ENCODE peak calls at places on chromosomes 5 and 9, in five cellular contexts. One of them, this sample, is unnamed.

GRCh38 chr9:78023003-78023741 is 8.4 kb downstream of the GNAQ start:
- DNase-seq in progenitor cell of endocrine pancreas: no peak
- DNase-seq in choroid plexus epithelial cell: peak
- DNase-seq in KBM-7: peak
- DNase-seq in T-helper 9 cell: no peak
- DNase-seq in this sample: no peak

GRCh38 chr9:4238522-4238921 is 61.3 kb downstream of the GLIS3 start:
- DNase-seq in progenitor cell of endocrine pancreas: no peak
- DNase-seq in choroid plexus epithelial cell: peak
- DNase-seq in KBM-7: no peak
- DNase-seq in T-helper 9 cell: no peak
- DNase-seq in this sample: no peak

GRCh38 chr5:40378431-40379175 is 301.1 kb upstream of the PTGER4 start:
- DNase-seq in progenitor cell of endocrine pancreas: no peak
- DNase-seq in choroid plexus epithelial cell: peak
- DNase-seq in KBM-7: peak
- DNase-seq in T-helper 9 cell: no peak
- DNase-seq in this sample: peak

GRCh38 chr9:16012621-16013020 is 459.8 kb downstream of the CCDC171 start:
- DNase-seq in progenitor cell of endocrine pancreas: no peak
- DNase-seq in choroid plexus epithelial cell: peak
- DNase-seq in KBM-7: no peak
- DNase-seq in T-helper 9 cell: no peak
- DNase-seq in this sample: no peak

GRCh38 chr9:16591092-16591491 is 279.4 kb downstream of the BNC2 start:
- DNase-seq in progenitor cell of endocrine pancreas: no peak
- DNase-seq in choroid plexus epithelial cell: no peak
- DNase-seq in KBM-7: no peak
- DNase-seq in T-helper 9 cell: no peak
- DNase-seq in this sample: no peak

GRCh38 chr5:56123531-56124243 is 109.4 kb downstream of the ANKRD55 start:
- DNase-seq in progenitor cell of endocrine pancreas: no peak
- DNase-seq in choroid plexus epithelial cell: peak
- DNase-seq in KBM-7: peak
- DNase-seq in T-helper 9 cell: no peak
- DNase-seq in this sample: no peak

GRCh38 chr5:178114325-178115135 is 1.2 kb downstream of the N4BP3 start:
- DNase-seq in progenitor cell of endocrine pancreas: no peak
- DNase-seq in choroid plexus epithelial cell: no peak
- DNase-seq in KBM-7: no peak
- DNase-seq in T-helper 9 cell: peak
- DNase-seq in this sample: peak

GRCh38 chr9:28264368-28264767 is 691.1 kb upstream of the C9orf72 start:
- DNase-seq in progenitor cell of endocrine pancreas: no peak
- DNase-seq in choroid plexus epithelial cell: peak
- DNase-seq in KBM-7: no peak
- DNase-seq in T-helper 9 cell: no peak
- DNase-seq in this sample: no peak

GRCh38 chr9:36939655-36940578 is 94.2 kb downstream of the PAX5 start:
- DNase-seq in progenitor cell of endocrine pancreas: no peak
- DNase-seq in choroid plexus epithelial cell: no peak
- DNase-seq in KBM-7: no peak
- DNase-seq in T-helper 9 cell: no peak
- DNase-seq in this sample: no peak

GRCh38 chr9:137267933-137268355 is 9.6 kb upstream of the TOR4A start:
- DNase-seq in progenitor cell of endocrine pancreas: no peak
- DNase-seq in choroid plexus epithelial cell: no peak
- DNase-seq in KBM-7: no peak
- DNase-seq in T-helper 9 cell: no peak
- DNase-seq in this sample: no peak

GRCh38 chr5:108681079-108681921 is 66.4 kb upstream of the FER start:
- DNase-seq in progenitor cell of endocrine pancreas: no peak
- DNase-seq in choroid plexus epithelial cell: peak
- DNase-seq in KBM-7: peak
- DNase-seq in T-helper 9 cell: no peak
- DNase-seq in this sample: peak

GRCh38 chr5:165594693-165595092 is 2089.3 kb downstream of the MAT2B start:
- DNase-seq in progenitor cell of endocrine pancreas: no peak
- DNase-seq in choroid plexus epithelial cell: no peak
- DNase-seq in KBM-7: no peak
- DNase-seq in T-helper 9 cell: no peak
- DNase-seq in this sample: no peak

GRCh38 chr9:127174386-127175318 is 52.2 kb upstream of the ANGPTL2 start:
- DNase-seq in progenitor cell of endocrine pancreas: no peak
- DNase-seq in choroid plexus epithelial cell: no peak
- DNase-seq in KBM-7: no peak
- DNase-seq in T-helper 9 cell: no peak
- DNase-seq in this sample: no peak

GRCh38 chr5:177309351-177310191 is 2.1 kb downstream of the MXD3 start:
- DNase-seq in progenitor cell of endocrine pancreas: peak
- DNase-seq in choroid plexus epithelial cell: peak
- DNase-seq in KBM-7: peak
- DNase-seq in T-helper 9 cell: peak
- DNase-seq in this sample: peak

GRCh38 chr5:310941-311434 is 10.5 kb upstream of the AHRR start:
- DNase-seq in progenitor cell of endocrine pancreas: no peak
- DNase-seq in choroid plexus epithelial cell: peak
- DNase-seq in KBM-7: no peak
- DNase-seq in T-helper 9 cell: no peak
- DNase-seq in this sample: no peak

This sample was measured in immature natural killer cell.